ENCODE peak calls at places on chromosomes 1 and 21, in eight cellular contexts. J is bronchial epithelial cell, V is GM12865, R is mesenchymal stem cell, C is GM12878, L is Panc1, M is OCI-LY7, A is GM06990. Q is an unnamed sample.

GRCh38 chr1:33149453-33150190 is 32.2 kb downstream of the TRIM62 start:
- DNase-seq in J (peak), V (no peak), R (no peak), C (no peak), L (no peak), M (no peak), A (no peak), Q (no peak)

GRCh38 chr1:72230746-72231145 is 51.6 kb downstream of the NEGR1 start:
- DNase-seq in J (peak), V (no peak), R (no peak), C (no peak), L (no peak), M (no peak), A (no peak), Q (peak)

GRCh38 chr1:118122234-118123004 is 62.6 kb downstream of the SPAG17 start:
- DNase-seq in J (peak), V (no peak), R (no peak), C (no peak), L (no peak), M (no peak), A (no peak), Q (peak)

GRCh38 chr1:151799179-151800022 is 5.8 kb downstream of the LINGO4 start:
- DNase-seq in J (no peak), V (no peak), R (no peak), C (no peak), L (no peak), M (no peak), A (no peak), Q (no peak)

GRCh38 chr1:67883069-67883468 is 49.8 kb upstream of the GNG12 start:
- DNase-seq in J (peak), V (no peak), R (no peak), C (no peak), L (no peak), M (no peak), A (no peak), Q (peak)

GRCh38 chr1:46102769-46103476 is 29.5 kb downstream of the PIK3R3 start:
- DNase-seq in J (peak), V (no peak), R (no peak), C (no peak), L (no peak), M (no peak), A (no peak), Q (peak)

GRCh38 chr21:26057488-26058170 is 112.9 kb downstream of the APP start:
- DNase-seq in J (no peak), V (no peak), R (no peak), C (no peak), L (no peak), M (no peak), A (no peak), Q (no peak)

GRCh38 chr1:26391450-26391849 is 18.9 kb upstream of the ZNF683 start:
- DNase-seq in J (peak), V (peak), R (peak), C (no peak), L (no peak), M (peak), A (no peak), Q (peak)

GRCh38 chr1:24052119-24052695 is 59.7 kb downstream of the MYOM3 start:
- DNase-seq in J (no peak), V (no peak), R (no peak), C (no peak), L (no peak), M (no peak), A (no peak), Q (no peak)

GRCh38 chr21:36129219-36129618 is 5.7 kb upstream of the CBR3 start:
- DNase-seq in J (no peak), V (no peak), R (no peak), C (no peak), L (no peak), M (no peak), A (no peak), Q (no peak)

GRCh38 chr1:232440325-232441059 is 189.4 kb downstream of the SIPA1L2 start:
- DNase-seq in J (no peak), V (peak), R (no peak), C (no peak), L (no peak), M (no peak), A (no peak), Q (peak)

GRCh38 chr1:228062812-228063211 is 19.7 kb upstream of the ARF1 start:
- DNase-seq in J (no peak), V (no peak), R (no peak), C (no peak), L (no peak), M (no peak), A (no peak), Q (no peak)

GRCh38 chr1:87880747-87881133 is 552.1 kb downstream of the LMO4 start:
- DNase-seq in J (no peak), V (no peak), R (no peak), C (no peak), L (no peak), M (no peak), A (no peak), Q (no peak)

GRCh38 chr1:87402192-87403046 is 73.7 kb downstream of the LMO4 start:
- DNase-seq in J (no peak), V (no peak), R (no peak), C (no peak), L (no peak), M (no peak), A (no peak), Q (no peak)

GRCh38 chr1:184513966-184514365 is 127.1 kb downstream of the C1orf21 start:
- DNase-seq in J (peak), V (no peak), R (peak), C (no peak), L (no peak), M (no peak), A (no peak), Q (peak)

GRCh38 chr1:95916616-95917015 is 682.6 kb downstream of the RWDD3 start:
- DNase-seq in J (peak), V (no peak), R (peak), C (no peak), L (no peak), M (no peak), A (no peak), Q (no peak)

GRCh38 chr1:167294528-167294927 is 73.8 kb downstream of the POU2F1 start:
- DNase-seq in J (peak), V (no peak), R (peak), C (no peak), L (no peak), M (no peak), A (no peak), Q (peak)

GRCh38 chr1:15684042-15684461 is at the start of gene PLEKHM2:
- DNase-seq in J (no peak), V (peak), R (peak), C (no peak), L (no peak), M (peak), A (peak), Q (peak)

GRCh38 chr1:177287996-177288395 is 117.2 kb downstream of the BRINP2 start:
- DNase-seq in J (no peak), V (no peak), R (no peak), C (no peak), L (no peak), M (no peak), A (no peak), Q (no peak)

GRCh38 chr1:168441745-168442144 is 102.1 kb downstream of the XCL2 start:
- DNase-seq in J (no peak), V (no peak), R (peak), C (no peak), L (no peak), M (no peak), A (no peak), Q (no peak)

GRCh38 chr1:168442931-168443330 is 100.9 kb downstream of the XCL2 start:
- DNase-seq in J (no peak), V (no peak), R (no peak), C (no peak), L (no peak), M (no peak), A (no peak), Q (no peak)

GRCh38 chr1:168438626-168439025 is 105.2 kb downstream of the XCL2 start:
- DNase-seq in J (no peak), V (no peak), R (no peak), C (no peak), L (no peak), M (no peak), A (no peak), Q (no peak)

GRCh38 chr1:168437821-168438220 is 106.0 kb downstream of the XCL2 start:
- DNase-seq in J (no peak), V (peak), R (no peak), C (no peak), L (no peak), M (no peak), A (no peak), Q (peak)

GRCh38 chr1:168439451-168440375 is 104.1 kb downstream of the XCL2 start:
- DNase-seq in J (peak), V (peak), R (peak), C (peak), L (peak), M (peak), A (peak), Q (peak)
- H3K4me3 ChIP-seq in J (no peak), V (no peak), R (no peak), C (no peak), L (no peak), M (no peak), A (no peak), Q (no peak)

DNA sequence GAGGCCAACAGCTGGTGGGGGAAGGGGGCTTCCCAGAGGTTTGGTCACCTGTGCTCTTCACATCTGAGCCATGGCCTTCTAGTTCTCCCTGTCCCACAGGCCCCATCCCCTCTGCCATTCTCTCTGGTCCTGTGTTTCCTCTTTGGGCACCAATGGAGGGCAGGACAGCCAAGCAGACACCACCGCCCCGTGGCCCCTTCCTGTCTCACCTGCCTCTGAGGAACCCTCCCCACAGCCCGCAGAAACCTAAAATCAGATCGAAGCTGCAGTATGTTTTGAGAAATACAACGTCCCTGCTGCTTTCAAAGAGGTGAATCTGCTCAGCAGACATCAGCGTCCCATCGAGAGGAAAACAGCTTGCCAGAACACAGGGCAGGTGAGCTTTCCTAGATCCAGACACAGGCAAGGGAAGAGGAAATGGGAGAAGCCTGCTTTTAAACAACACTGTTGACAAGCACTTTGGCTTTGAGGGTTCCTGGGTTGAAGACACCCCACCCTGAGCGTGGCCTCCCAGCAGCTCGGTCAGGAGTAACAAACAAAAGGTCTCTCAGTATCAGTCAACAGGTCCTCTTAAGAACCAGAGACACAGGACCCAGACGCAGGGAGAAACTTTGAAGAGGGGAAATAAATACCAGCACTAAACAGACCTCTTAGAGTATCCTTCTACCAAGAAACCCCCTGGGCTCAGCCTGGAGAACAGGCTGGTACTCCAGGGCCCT is 2.3 kb downstream of the PANK4 start:
- DNase-seq in J (no peak), V (no peak), R (no peak), C (no peak), L (no peak), M (no peak), A (no peak), Q (no peak)
- H3K4me3 ChIP-seq in J (no peak), V (no peak), R (no peak), C (peak), L (no peak), M (peak), A (no peak), Q (no peak)

DNA sequence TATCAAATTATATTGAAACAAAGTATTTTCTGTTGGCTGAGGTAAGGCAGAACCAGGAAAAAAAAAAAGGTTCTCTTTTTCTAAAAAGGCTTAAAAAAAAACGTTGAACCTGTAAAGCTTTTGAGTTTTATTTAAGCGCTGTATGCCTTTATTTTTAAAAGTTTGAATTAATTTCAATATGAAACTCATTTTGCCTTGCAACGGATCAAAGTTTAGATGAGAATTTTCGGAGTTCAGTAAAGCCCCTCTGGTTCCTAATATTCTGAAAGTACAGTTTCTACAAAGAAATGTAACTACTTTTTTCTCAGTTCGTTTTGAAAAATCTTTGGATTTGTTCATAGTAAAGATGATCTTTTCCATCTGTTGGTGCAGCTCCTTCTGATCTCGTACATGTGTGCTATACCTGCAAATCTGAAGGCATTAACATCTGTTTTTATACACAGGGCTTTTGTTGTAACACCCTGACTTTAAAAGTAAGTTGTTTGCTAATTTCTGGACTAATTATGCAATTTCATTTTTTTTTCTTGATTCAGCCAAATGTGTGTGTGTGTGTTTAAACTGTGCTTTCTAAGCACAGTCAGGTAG is 1.7 kb downstream of the ZBTB18 start:
- DNase-seq in J (no peak), V (no peak), R (no peak), C (no peak), L (no peak), M (no peak), A (no peak), Q (no peak)
- H3K4me3 ChIP-seq in J (no peak), V (no peak), R (no peak), C (peak), L (no peak), M (no peak), A (no peak), Q (no peak)

GRCh38 chr1:218165687-218166088 is 119.4 kb upstream of the RRP15 start:
- DNase-seq in J (no peak), V (no peak), R (no peak), C (no peak), L (no peak), M (peak), A (no peak), Q (no peak)
- H3K4me3 ChIP-seq in J (no peak), V (peak), R (peak), C (no peak), L (peak), M (peak), A (no peak), Q (peak)